ENCODE peak calls at places on chromosomes 2 and 18, in ten cellular contexts. I is spleen, C is astrocyte of the spinal cord, W is esophagus muscularis mucosa, T is HCT116, R is pancreas, A is choroid plexus epithelial cell, O is uterus, Q is astrocyte, P is HFF-Myc. U is an unnamed sample.
A peak's percentile ranks its signal among the peaks of the same experiment; 100 is the strongest.

GRCh38 chr18:76932026-76932819 is 109.9 kb downstream of the ZNF236 start:
- DNase-seq in I (no peak), C (no peak), W (no peak), T (no peak), R (no peak), A (peak; percentile 75), O (peak; percentile 38), Q (peak; percentile 33), P (no peak), U (no peak)

GRCh38 chr2:75288760-75289159 is 89.4 kb upstream of the TACR1 start:
- DNase-seq in I (no peak), C (no peak), W (no peak), T (no peak), R (no peak), A (no peak), O (no peak), Q (no peak), P (no peak), U (no peak)

GRCh38 chr2:47069628-47070154 is 85.4 kb downstream of the STPG4 start:
- DNase-seq in I (no peak), C (peak; percentile 59), W (no peak), T (peak; percentile 82), R (peak; percentile 68), A (no peak), O (peak; percentile 61), Q (peak; percentile 76), P (no peak), U (no peak)

GRCh38 chr2:160970052-160970846 is 190.0 kb upstream of the TANK start:
- DNase-seq in I (no peak), C (peak; percentile 87), W (no peak), T (peak; percentile 55), R (peak; percentile 16), A (peak; percentile 92), O (peak; percentile 30), Q (peak; percentile 69), P (peak; percentile 77), U (no peak)

GRCh38 chr2:106575955-106576354 is 88.8 kb downstream of the CD8B2 start:
- DNase-seq in I (no peak), C (peak; percentile 80), W (no peak), T (no peak), R (no peak), A (peak; percentile 93), O (peak; percentile 70), Q (peak; percentile 65), P (peak; percentile 65), U (peak; percentile 33)

GRCh38 chr2:207408086-207408794 is 121.5 kb upstream of the CREB1 start:
- DNase-seq in I (no peak), C (peak; percentile 32), W (no peak), T (no peak), R (peak; percentile 37), A (peak; percentile 28), O (no peak), Q (no peak), P (no peak), U (no peak)

GRCh38 chr2:170047331-170048065 is 130.4 kb upstream of the MYO3B start:
- DNase-seq in I (no peak), C (no peak), W (no peak), T (no peak), R (no peak), A (no peak), O (no peak), Q (no peak), P (no peak), U (no peak)

GRCh38 chr2:238869293-238870124 is 21.6 kb downstream of the TWIST2 start:
- DNase-seq in I (peak; percentile 18), C (peak; percentile 34), W (no peak), T (no peak), R (no peak), A (no peak), O (no peak), Q (peak; percentile 46), P (no peak), U (no peak)

GRCh38 chr2:134365356-134365755 is 111.5 kb downstream of the MGAT5 start:
- DNase-seq in I (no peak), C (no peak), W (peak; percentile 50), T (peak; percentile 10), R (no peak), A (peak; percentile 20), O (no peak), Q (no peak), P (no peak), U (no peak)

GRCh38 chr2:170006592-170007327 is 171.2 kb upstream of the MYO3B start:
- DNase-seq in I (no peak), C (no peak), W (no peak), T (no peak), R (no peak), A (peak; percentile 53), O (no peak), Q (no peak), P (no peak), U (no peak)

GRCh38 chr2:196168181-196168580 is 3.2 kb downstream of the STK17B start:
- DNase-seq in I (no peak), C (peak; percentile 72), W (no peak), T (no peak), R (no peak), A (peak; percentile 55), O (no peak), Q (peak; percentile 49), P (no peak), U (no peak)

GRCh38 chr18:62037012-62037742 is 144.4 kb upstream of the RNF152 start:
- DNase-seq in I (no peak), C (no peak), W (no peak), T (no peak), R (no peak), A (peak; percentile 52), O (peak; percentile 28), Q (no peak), P (no peak), U (no peak)

GRCh38 chr2:241862093-241862492 is 3.4 kb upstream of the PDCD1 start:
- DNase-seq in I (peak; percentile 65), C (no peak), W (no peak), T (no peak), R (no peak), A (no peak), O (no peak), Q (no peak), P (no peak), U (no peak)

GRCh38 chr2:72754628-72755320 is 71.1 kb downstream of the EXOC6B start:
- DNase-seq in I (no peak), C (no peak), W (no peak), T (no peak), R (no peak), A (no peak), O (no peak), Q (peak; percentile 44), P (no peak), U (no peak)

GRCh38 chr2:190180313-190181065 is 118.0 kb upstream of the MSTN start:
- DNase-seq in I (peak; percentile 85), C (peak; percentile 20), W (no peak), T (peak; percentile 44), R (peak; percentile 79), A (no peak), O (peak; percentile 36), Q (no peak), P (no peak), U (no peak)

GRCh38 chr2:118272391-118272790 is 184.1 kb downstream of the INSIG2 start:
- DNase-seq in I (no peak), C (no peak), W (peak; percentile 80), T (no peak), R (no peak), A (no peak), O (no peak), Q (no peak), P (no peak), U (no peak)

GRCh38 chr2:40434638-40435296 is 17.1 kb downstream of the SLC8A1 start:
- DNase-seq in I (no peak), C (peak; percentile 91), W (no peak), T (peak; percentile 80), R (no peak), A (peak; percentile 73), O (peak; percentile 40), Q (peak; percentile 99), P (peak; percentile 97), U (no peak)

GRCh38 chr2:64260093-64260808 is 116.0 kb upstream of the PELI1 start:
- DNase-seq in I (no peak), C (no peak), W (no peak), T (no peak), R (no peak), A (no peak), O (no peak), Q (no peak), P (no peak), U (no peak)

GRCh38 chr2:239462671-239463506 is 62.1 kb upstream of the HDAC4 start:
- DNase-seq in I (peak; percentile 61), C (no peak), W (peak; percentile 87), T (no peak), R (no peak), A (no peak), O (no peak), Q (no peak), P (no peak), U (no peak)

DNA sequence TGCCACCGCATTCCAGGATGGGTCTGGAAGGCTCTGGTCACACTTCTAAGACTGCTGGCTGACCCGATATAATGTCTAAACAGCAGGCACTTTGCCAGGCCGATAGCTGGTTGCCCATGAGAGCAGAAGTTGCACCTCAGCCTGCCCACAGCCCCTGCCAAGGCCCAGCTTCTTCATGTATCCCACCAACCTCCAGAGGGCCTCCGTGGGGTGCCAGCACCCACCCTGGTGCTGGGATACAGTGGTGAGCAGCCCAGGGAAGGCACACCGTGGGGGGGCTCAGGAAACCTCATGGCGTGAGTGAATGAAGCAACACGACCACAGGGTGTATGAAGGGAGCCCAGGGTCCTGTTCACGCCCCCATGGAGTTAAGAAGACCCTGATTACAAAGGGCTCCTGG is 16.2 kb upstream of the GLI2 start:
- DNase-seq in I (peak; percentile 64), C (no peak), W (no peak), T (no peak), R (no peak), A (no peak), O (no peak), Q (no peak), P (no peak), U (no peak)
- TF ChIP-seq CTCF in I (no peak), C (no peak), W (no peak), T (no peak), R (no peak), A (no peak), O (no peak), Q (no peak), P (no peak), U (no peak)

GRCh38 chr2:216139884-216140283 is 30.7 kb downstream of the XRCC5 start:
- DNase-seq in I (no peak), C (no peak), W (no peak), T (peak; percentile 21), R (peak; percentile 15), A (peak; percentile 42), O (no peak), Q (no peak), P (no peak), U (no peak)
- TF ChIP-seq CTCF in I (no peak), C (peak; percentile 37), W (peak; percentile 20), T (peak; percentile 50), R (no peak), A (peak; percentile 49), O (no peak), Q (peak; percentile 13), P (peak; percentile 30), U (no peak)

GRCh38 chr2:152154462-152154861 is 21.1 kb downstream of the STAM2 start:
- DNase-seq in I (no peak), C (no peak), W (no peak), T (no peak), R (no peak), A (no peak), O (no peak), Q (no peak), P (no peak), U (no peak)
- TF ChIP-seq CTCF in I (no peak), C (no peak), W (no peak), T (no peak), R (no peak), A (no peak), O (no peak), Q (no peak), P (no peak), U (no peak)

GRCh38 chr2:200515155-200515554 is 5.3 kb upstream of the KCTD18 start:
- DNase-seq in I (no peak), C (no peak), W (no peak), T (no peak), R (no peak), A (no peak), O (no peak), Q (no peak), P (no peak), U (no peak)
- TF ChIP-seq CTCF in I (no peak), C (no peak), W (no peak), T (no peak), R (no peak), A (no peak), O (no peak), Q (no peak), P (no peak), U (no peak)